ENCODE peak calls at places on chromosomes 11 and 22, in ten cellular contexts. One of them, this sample, is unnamed.

GRCh38 chr11:134469627-134470026 is 57.6 kb upstream of the B3GAT1 start:
- DNase-seq in activated T-cell treated with anti-CD3 and anti-CD28 coated beads for 48 hours: no peak
- DNase-seq in GM10248: no peak
- DNase-seq in RWPE1: peak
- DNase-seq in MM.1S: no peak
- DNase-seq in anterior cingulate cortex: no peak
- DNase-seq in WTC11: no peak
- DNase-seq in HFF-Myc: no peak
- DNase-seq in Peyer's patch: no peak
- DNase-seq in HTR-8/SVneo: no peak
- DNase-seq in this sample: no peak

GRCh38 chr11:118375980-118376379 is 16.6 kb downstream of the UBE4A start:
- DNase-seq in GM10248: no peak
- DNase-seq in activated T-cell treated with anti-CD3 and anti-CD28 coated beads for 48 hours: no peak
- DNase-seq in anterior cingulate cortex: no peak
- DNase-seq in WTC11: no peak
- DNase-seq in HTR-8/SVneo: no peak
- DNase-seq in MM.1S: no peak
- DNase-seq in HFF-Myc: no peak
- DNase-seq in Peyer's patch: no peak
- DNase-seq in RWPE1: no peak
- DNase-seq in this sample: no peak

GRCh38 chr22:19868773-19869471 is 14.2 kb upstream of the GNB1L start:
- DNase-seq in HTR-8/SVneo: no peak
- DNase-seq in HFF-Myc: no peak
- DNase-seq in WTC11: peak
- DNase-seq in activated T-cell treated with anti-CD3 and anti-CD28 coated beads for 48 hours: no peak
- DNase-seq in anterior cingulate cortex: no peak
- DNase-seq in RWPE1: no peak
- DNase-seq in Peyer's patch: peak
- DNase-seq in MM.1S: no peak
- DNase-seq in GM10248: no peak
- DNase-seq in this sample: no peak

GRCh38 chr22:36052505-36052941 is 23.9 kb upstream of the RBFOX2 start:
- DNase-seq in anterior cingulate cortex: no peak
- DNase-seq in HTR-8/SVneo: no peak
- DNase-seq in RWPE1: peak
- DNase-seq in GM10248: no peak
- DNase-seq in HFF-Myc: no peak
- DNase-seq in activated T-cell treated with anti-CD3 and anti-CD28 coated beads for 48 hours: no peak
- DNase-seq in Peyer's patch: no peak
- DNase-seq in WTC11: no peak
- DNase-seq in MM.1S: peak
- DNase-seq in this sample: no peak

GRCh38 chr11:66151273-66151672 is 81.2 kb downstream of the PACS1 start:
- DNase-seq in HFF-Myc: no peak
- DNase-seq in RWPE1: no peak
- DNase-seq in activated T-cell treated with anti-CD3 and anti-CD28 coated beads for 48 hours: no peak
- DNase-seq in GM10248: no peak
- DNase-seq in WTC11: no peak
- DNase-seq in anterior cingulate cortex: no peak
- DNase-seq in HTR-8/SVneo: no peak
- DNase-seq in Peyer's patch: no peak
- DNase-seq in MM.1S: no peak
- DNase-seq in this sample: no peak

GRCh38 chr22:44623771-44624510 is 78.1 kb upstream of the PRR5 start:
- DNase-seq in activated T-cell treated with anti-CD3 and anti-CD28 coated beads for 48 hours: no peak
- DNase-seq in HTR-8/SVneo: no peak
- DNase-seq in GM10248: no peak
- DNase-seq in HFF-Myc: no peak
- DNase-seq in RWPE1: peak
- DNase-seq in WTC11: peak
- DNase-seq in anterior cingulate cortex: no peak
- DNase-seq in Peyer's patch: no peak
- DNase-seq in MM.1S: peak
- DNase-seq in this sample: no peak

GRCh38 chr11:25927391-25927790 is 404.5 kb upstream of the ANO3 start:
- DNase-seq in WTC11: no peak
- DNase-seq in anterior cingulate cortex: no peak
- DNase-seq in MM.1S: no peak
- DNase-seq in RWPE1: no peak
- DNase-seq in GM10248: no peak
- DNase-seq in HTR-8/SVneo: no peak
- DNase-seq in HFF-Myc: no peak
- DNase-seq in activated T-cell treated with anti-CD3 and anti-CD28 coated beads for 48 hours: no peak
- DNase-seq in Peyer's patch: no peak
- DNase-seq in this sample: no peak

GRCh38 chr11:125903753-125904659 is at the start of gene DDX25:
- DNase-seq in GM10248: no peak
- DNase-seq in HFF-Myc: no peak
- DNase-seq in RWPE1: no peak
- DNase-seq in Peyer's patch: no peak
- DNase-seq in activated T-cell treated with anti-CD3 and anti-CD28 coated beads for 48 hours: peak
- DNase-seq in anterior cingulate cortex: peak
- DNase-seq in WTC11: peak
- DNase-seq in HTR-8/SVneo: no peak
- DNase-seq in MM.1S: no peak
- DNase-seq in this sample: peak

GRCh38 chr11:9765320-9766101 is 101.6 kb downstream of the SWAP70 start:
- DNase-seq in activated T-cell treated with anti-CD3 and anti-CD28 coated beads for 48 hours: no peak
- DNase-seq in anterior cingulate cortex: no peak
- DNase-seq in WTC11: peak
- DNase-seq in MM.1S: no peak
- DNase-seq in HFF-Myc: peak
- DNase-seq in HTR-8/SVneo: peak
- DNase-seq in GM10248: no peak
- DNase-seq in RWPE1: no peak
- DNase-seq in Peyer's patch: no peak
- DNase-seq in this sample: peak

GRCh38 chr11:3803726-3804510 is 4.4 kb upstream of the PGAP2 start:
- DNase-seq in HFF-Myc: peak
- DNase-seq in WTC11: no peak
- DNase-seq in MM.1S: no peak
- DNase-seq in activated T-cell treated with anti-CD3 and anti-CD28 coated beads for 48 hours: no peak
- DNase-seq in GM10248: no peak
- DNase-seq in HTR-8/SVneo: peak
- DNase-seq in Peyer's patch: no peak
- DNase-seq in RWPE1: peak
- DNase-seq in anterior cingulate cortex: no peak
- DNase-seq in this sample: no peak

GRCh38 chr11:117458275-117459120 is 130.8 kb downstream of the CEP164 start:
- DNase-seq in HTR-8/SVneo: no peak
- DNase-seq in HFF-Myc: no peak
- DNase-seq in activated T-cell treated with anti-CD3 and anti-CD28 coated beads for 48 hours: peak
- DNase-seq in GM10248: peak
- DNase-seq in WTC11: no peak
- DNase-seq in Peyer's patch: peak
- DNase-seq in anterior cingulate cortex: no peak
- DNase-seq in MM.1S: no peak
- DNase-seq in RWPE1: peak
- DNase-seq in this sample: no peak

This sample was measured in NCI-H1930.